ENCODE peak calls at places on chromosomes 6 and 20, in seven cellular contexts. S is posterior vena cava; Q is NCI-H187 treated with DMSO at 0.1 percent for 48 hours; N is stimulated activated naive B cell treated with anti-CD40 and anti-IgM and Interleukin-4, amounts not matched to agents 10 μg/mL and 1 μg/mL and 100 μg/mL, for 72 hours; K is activated naive CD8-positive, alpha-beta T cell treated with anti-CD3 and anti-CD28 coated beads, Interleukin-2, amount 50 U/mL, for 16 hours; G is heart left ventricle; X is upper lobe of right lung. I is an unnamed sample.

GRCh38 chr6:43584892-43585570 is 9.0 kb downstream of the POLH start:
- DNase-seq in X (no peak), N (no peak), G (no peak), S (no peak), K (no peak), Q (no peak), I (no peak)

GRCh38 chr6:53171605-53172467 is 23.2 kb upstream of the GCM1 start:
- DNase-seq in G (peak), S (peak), N (peak), X (peak), K (peak), Q (no peak), I (peak)

GRCh38 chr20:53227523-53227922 is 255.4 kb downstream of the TSHZ2 start:
- DNase-seq in S (no peak), K (no peak), N (no peak), G (no peak), Q (no peak), X (no peak), I (no peak)

GRCh38 chr20:50385733-50386640 is 124.2 kb upstream of the PTPN1 start:
- DNase-seq in N (no peak), K (no peak), X (no peak), G (no peak), S (no peak), Q (no peak), I (no peak)

GRCh38 chr6:112149719-112150263 is 62.4 kb downstream of the FAM229B start:
- DNase-seq in X (no peak), G (no peak), K (no peak), Q (no peak), N (no peak), S (no peak), I (no peak)

GRCh38 chr20:4688342-4688741 is 33.4 kb upstream of the PRND start:
- DNase-seq in K (no peak), X (no peak), N (no peak), Q (no peak), G (no peak), S (no peak), I (no peak)

GRCh38 chr6:43744490-43744889 is 25.5 kb upstream of the VEGFA start:
- DNase-seq in N (no peak), K (no peak), X (peak), Q (no peak), S (peak), G (no peak), I (no peak)

GRCh38 chr6:124798942-124799496 is 163.2 kb upstream of the RNF217 start:
- DNase-seq in G (no peak), X (no peak), S (no peak), Q (no peak), K (no peak), N (no peak), I (no peak)

GRCh38 chr20:23874747-23875146 is 4.8 kb downstream of the CST5 start:
- DNase-seq in S (no peak), N (no peak), G (no peak), X (no peak), K (no peak), Q (no peak), I (no peak)

GRCh38 chr6:106145741-106146227 is 59.6 kb downstream of the PRDM1 start:
- DNase-seq in N (no peak), G (no peak), Q (no peak), K (no peak), S (no peak), X (no peak), I (no peak)

GRCh38 chr6:37696220-37696840 is 1.4 kb downstream of the MDGA1 start:
- DNase-seq in S (peak), G (no peak), N (peak), Q (no peak), X (no peak), K (no peak), I (no peak)

GRCh38 chr20:31718952-31719643 is 3.6 kb downstream of the BCL2L1 start:
- DNase-seq in X (no peak), N (no peak), G (no peak), K (no peak), S (no peak), Q (no peak), I (no peak)

GRCh38 chr20:6692566-6693168 is 74.8 kb upstream of the BMP2 start:
- DNase-seq in S (no peak), X (no peak), K (no peak), G (no peak), N (no peak), Q (no peak), I (no peak)

GRCh38 chr6:16316741-16317251 is 78.4 kb downstream of the GMPR start:
- DNase-seq in Q (no peak), N (no peak), G (no peak), S (no peak), X (no peak), K (no peak), I (no peak)

GRCh38 chr20:60244373-60245146 is 286.3 kb downstream of the CDH26 start:
- DNase-seq in Q (no peak), K (no peak), N (no peak), X (no peak), G (no peak), S (no peak), I (no peak)

GRCh38 chr6:75223461-75223860 is 17.6 kb upstream of the COL12A1 start:
- DNase-seq in N (no peak), K (no peak), G (no peak), X (no peak), Q (no peak), S (no peak), I (no peak)

GRCh38 chr20:13008761-13009681 is at the start of gene SPTLC3:
- DNase-seq in Q (no peak), G (peak), N (peak), K (no peak), X (no peak), S (peak), I (no peak)

I was measured in aorta.